ENCODE peak calls at places on chromosomes 6 and 20, in four cellular contexts. J is amniotic stem cell, D is KBM-7, C is ACHN. X is an unnamed sample.
A peak's percentile ranks its signal among the peaks of the same experiment; 100 is the strongest.

GRCh38 chr6:5213851-5214507 is 46.8 kb downstream of the LYRM4 start:
- DNase-seq in J (no peak), D (no peak), C (no peak), X (no peak)

GRCh38 chr20:57259179-57260021 is 7.0 kb downstream of the BMP7 start:
- DNase-seq in J (no peak), D (no peak), C (no peak), X (no peak)

GRCh38 chr6:24918641-24919403 is 16.9 kb downstream of the RIPOR2 start:
- DNase-seq in J (no peak), D (no peak), C (no peak), X (no peak)

GRCh38 chr20:58984691-58985090 is 3.6 kb downstream of the NELFCD start:
- DNase-seq in J (no peak), D (no peak), C (no peak), X (no peak)

GRCh38 chr6:34025851-34026250 is 120.0 kb downstream of the GRM4 start:
- DNase-seq in J (no peak), D (no peak), C (no peak), X (no peak)

GRCh38 chr20:11810316-11811130 is 107.2 kb upstream of the BTBD3 start:
- DNase-seq in J (no peak), D (no peak), C (peak; percentile 66), X (no peak)

GRCh38 chr6:146908786-146909185 is 295.4 kb upstream of the STXBP5 start:
- DNase-seq in J (no peak), D (no peak), C (no peak), X (no peak)

GRCh38 chr20:11001767-11002540 is 328.2 kb upstream of the JAG1 start:
- DNase-seq in J (no peak), D (no peak), C (peak; percentile 61), X (peak; percentile 41)

GRCh38 chr20:62404761-62405107 is 2.4 kb downstream of the CABLES2 start:
- DNase-seq in J (no peak), D (no peak), C (no peak), X (no peak)

GRCh38 chr6:44285552-44286284 is 15.5 kb downstream of the TMEM151B start:
- DNase-seq in J (no peak), D (no peak), C (peak; percentile 40), X (no peak)

GRCh38 chr20:24891546-24892393 is 57.3 kb upstream of the CST7 start:
- DNase-seq in J (no peak), D (no peak), C (no peak), X (no peak)

GRCh38 chr20:610130-611046 is at the start of gene TCF15:
- DNase-seq in J (no peak), D (peak; percentile 81), C (no peak), X (peak; percentile 23)

GRCh38 chr20:51128198-51128597 is 105.3 kb upstream of the KCNG1 start:
- DNase-seq in J (peak; percentile 61), D (no peak), C (peak; percentile 21), X (no peak)

GRCh38 chr6:30818426-30818841 is 65.9 kb upstream of the DDR1 start:
- DNase-seq in J (peak; percentile 34), D (no peak), C (no peak), X (peak; percentile 49)

GRCh38 chr6:104955927-104956662 is 812 bp upstream of the LIN28B start:
- DNase-seq in J (no peak), D (peak; percentile 86), C (no peak), X (peak; percentile 55)

X was measured in hepatocyte.